ENCODE peak calls at places on chromosome 15, in nine cellular contexts. One of them, this sample, is unnamed.

GRCh38 chr15:81052046-81052445 is 51.3 kb downstream of the TLNRD1 start:
- DNase-seq in mammary epithelial cell: no peak
- DNase-seq in AG09319: no peak
- DNase-seq in HEK293T: no peak
- DNase-seq in fibroblast of the conjunctiva: no peak
- DNase-seq in psoas muscle: no peak
- DNase-seq in ELF-1: no peak
- DNase-seq in stimulated activated CD4-positive, alpha-beta T cell treated with anti-CD3 and anti-CD28 coated beads, Interleukin-4, amount 100 ng/mL, for 4 hours: no peak
- DNase-seq in stimulated activated naive CD4-positive, alpha-beta T cell: no peak
- DNase-seq in this sample: no peak

GRCh38 chr15:35256555-35256954 is 171.5 kb upstream of the NANOGP8 start:
- DNase-seq in mammary epithelial cell: peak
- DNase-seq in AG09319: no peak
- DNase-seq in HEK293T: no peak
- DNase-seq in fibroblast of the conjunctiva: peak
- DNase-seq in psoas muscle: no peak
- DNase-seq in ELF-1: no peak
- DNase-seq in stimulated activated CD4-positive, alpha-beta T cell treated with anti-CD3 and anti-CD28 coated beads, Interleukin-4, amount 100 ng/mL, for 4 hours: no peak
- DNase-seq in stimulated activated naive CD4-positive, alpha-beta T cell: no peak
- DNase-seq in this sample: no peak

GRCh38 chr15:40258544-40258943 is 19.7 kb downstream of the PAK6 start:
- DNase-seq in mammary epithelial cell: no peak
- DNase-seq in AG09319: no peak
- DNase-seq in HEK293T: no peak
- DNase-seq in fibroblast of the conjunctiva: no peak
- DNase-seq in psoas muscle: no peak
- DNase-seq in ELF-1: peak
- DNase-seq in stimulated activated CD4-positive, alpha-beta T cell treated with anti-CD3 and anti-CD28 coated beads, Interleukin-4, amount 100 ng/mL, for 4 hours: no peak
- DNase-seq in stimulated activated naive CD4-positive, alpha-beta T cell: no peak
- DNase-seq in this sample: no peak

GRCh38 chr15:55434989-55435825 is 26.9 kb downstream of the PIERCE2 start:
- DNase-seq in mammary epithelial cell: peak
- DNase-seq in AG09319: peak
- DNase-seq in HEK293T: peak
- DNase-seq in fibroblast of the conjunctiva: peak
- DNase-seq in psoas muscle: no peak
- DNase-seq in ELF-1: peak
- DNase-seq in stimulated activated CD4-positive, alpha-beta T cell treated with anti-CD3 and anti-CD28 coated beads, Interleukin-4, amount 100 ng/mL, for 4 hours: no peak
- DNase-seq in stimulated activated naive CD4-positive, alpha-beta T cell: no peak
- DNase-seq in this sample: peak

GRCh38 chr15:83983634-83984458 is 251.7 kb upstream of the GOLGA6L4 start:
- DNase-seq in mammary epithelial cell: no peak
- DNase-seq in AG09319: no peak
- DNase-seq in HEK293T: no peak
- DNase-seq in fibroblast of the conjunctiva: no peak
- DNase-seq in psoas muscle: no peak
- DNase-seq in ELF-1: no peak
- DNase-seq in stimulated activated CD4-positive, alpha-beta T cell treated with anti-CD3 and anti-CD28 coated beads, Interleukin-4, amount 100 ng/mL, for 4 hours: no peak
- DNase-seq in stimulated activated naive CD4-positive, alpha-beta T cell: no peak
- DNase-seq in this sample: no peak

GRCh38 chr15:26891448-26891881 is 24.6 kb downstream of the GABRA5 start:
- DNase-seq in mammary epithelial cell: peak
- DNase-seq in AG09319: peak
- DNase-seq in HEK293T: peak
- DNase-seq in fibroblast of the conjunctiva: peak
- DNase-seq in psoas muscle: no peak
- DNase-seq in ELF-1: peak
- DNase-seq in stimulated activated CD4-positive, alpha-beta T cell treated with anti-CD3 and anti-CD28 coated beads, Interleukin-4, amount 100 ng/mL, for 4 hours: peak
- DNase-seq in stimulated activated naive CD4-positive, alpha-beta T cell: no peak
- DNase-seq in this sample: peak

GRCh38 chr15:95884276-95884675 is 446.2 kb upstream of the NR2F2 start:
- DNase-seq in mammary epithelial cell: no peak
- DNase-seq in AG09319: no peak
- DNase-seq in HEK293T: no peak
- DNase-seq in fibroblast of the conjunctiva: no peak
- DNase-seq in psoas muscle: no peak
- DNase-seq in ELF-1: peak
- DNase-seq in stimulated activated CD4-positive, alpha-beta T cell treated with anti-CD3 and anti-CD28 coated beads, Interleukin-4, amount 100 ng/mL, for 4 hours: no peak
- DNase-seq in stimulated activated naive CD4-positive, alpha-beta T cell: no peak
- DNase-seq in this sample: no peak

GRCh38 chr15:63514533-63514943 is 10.1 kb downstream of the USP3 start:
- DNase-seq in mammary epithelial cell: peak
- DNase-seq in AG09319: peak
- DNase-seq in HEK293T: no peak
- DNase-seq in fibroblast of the conjunctiva: peak
- DNase-seq in psoas muscle: no peak
- DNase-seq in ELF-1: no peak
- DNase-seq in stimulated activated CD4-positive, alpha-beta T cell treated with anti-CD3 and anti-CD28 coated beads, Interleukin-4, amount 100 ng/mL, for 4 hours: no peak
- DNase-seq in stimulated activated naive CD4-positive, alpha-beta T cell: no peak
- DNase-seq in this sample: no peak

GRCh38 chr15:57477736-57478522 is 101.6 kb downstream of the CGNL1 start:
- DNase-seq in mammary epithelial cell: no peak
- DNase-seq in AG09319: no peak
- DNase-seq in HEK293T: no peak
- DNase-seq in fibroblast of the conjunctiva: no peak
- DNase-seq in psoas muscle: no peak
- DNase-seq in ELF-1: no peak
- DNase-seq in stimulated activated CD4-positive, alpha-beta T cell treated with anti-CD3 and anti-CD28 coated beads, Interleukin-4, amount 100 ng/mL, for 4 hours: no peak
- DNase-seq in stimulated activated naive CD4-positive, alpha-beta T cell: no peak
- DNase-seq in this sample: no peak

GRCh38 chr15:69830425-69830824 is 267.3 kb downstream of the TLE3 start:
- DNase-seq in mammary epithelial cell: no peak
- DNase-seq in AG09319: no peak
- DNase-seq in HEK293T: no peak
- DNase-seq in fibroblast of the conjunctiva: no peak
- DNase-seq in psoas muscle: no peak
- DNase-seq in ELF-1: no peak
- DNase-seq in stimulated activated CD4-positive, alpha-beta T cell treated with anti-CD3 and anti-CD28 coated beads, Interleukin-4, amount 100 ng/mL, for 4 hours: no peak
- DNase-seq in stimulated activated naive CD4-positive, alpha-beta T cell: no peak
- DNase-seq in this sample: no peak

This sample was measured in SK-N-DZ.